ENCODE peak calls at places on chromosome 7, in eight cellular contexts. One of them, this sample, is unnamed.

GRCh38 chr7:36312064-36312914 is 77.4 kb upstream of the ANLN start:
- DNase-seq in H9: peak
- DNase-seq in right lobe of liver: no peak
- DNase-seq in T-helper 1 cell: peak
- DNase-seq in fibroblast of mammary gland: no peak
- DNase-seq in NCI-H1092 treated with DMSO at 0.1 percent for 48 hours: no peak
- DNase-seq in GM13976: no peak
- DNase-seq in A549: no peak
- DNase-seq in this sample: no peak

GRCh38 chr7:88431861-88432260 is 125.2 kb upstream of the STEAP4 start:
- DNase-seq in right lobe of liver: no peak
- DNase-seq in H9: no peak
- DNase-seq in NCI-H1092 treated with DMSO at 0.1 percent for 48 hours: no peak
- DNase-seq in T-helper 1 cell: no peak
- DNase-seq in A549: no peak
- DNase-seq in GM13976: no peak
- DNase-seq in fibroblast of mammary gland: no peak
- DNase-seq in this sample: no peak

GRCh38 chr7:149154021-149154420 is 6.8 kb downstream of the ZNF398 start:
- DNase-seq in fibroblast of mammary gland: no peak
- DNase-seq in NCI-H1092 treated with DMSO at 0.1 percent for 48 hours: no peak
- DNase-seq in A549: no peak
- DNase-seq in GM13976: no peak
- DNase-seq in H9: no peak
- DNase-seq in right lobe of liver: no peak
- DNase-seq in T-helper 1 cell: no peak
- DNase-seq in this sample: no peak

GRCh38 chr7:114708646-114709045 is 213.2 kb upstream of the MDFIC start:
- DNase-seq in fibroblast of mammary gland: peak
- DNase-seq in H9: peak
- DNase-seq in NCI-H1092 treated with DMSO at 0.1 percent for 48 hours: no peak
- DNase-seq in A549: no peak
- DNase-seq in T-helper 1 cell: no peak
- DNase-seq in GM13976: no peak
- DNase-seq in right lobe of liver: no peak
- DNase-seq in this sample: no peak

GRCh38 chr7:136997735-136998134 is 129.3 kb downstream of the CHRM2 start:
- DNase-seq in fibroblast of mammary gland: no peak
- DNase-seq in GM13976: no peak
- DNase-seq in A549: no peak
- DNase-seq in NCI-H1092 treated with DMSO at 0.1 percent for 48 hours: no peak
- DNase-seq in T-helper 1 cell: no peak
- DNase-seq in right lobe of liver: no peak
- DNase-seq in H9: no peak
- DNase-seq in this sample: no peak

GRCh38 chr7:128392446-128393327 is 17.1 kb downstream of the IMPDH1 start:
- DNase-seq in GM13976: no peak
- DNase-seq in NCI-H1092 treated with DMSO at 0.1 percent for 48 hours: no peak
- DNase-seq in H9: no peak
- DNase-seq in right lobe of liver: no peak
- DNase-seq in fibroblast of mammary gland: no peak
- DNase-seq in A549: no peak
- DNase-seq in T-helper 1 cell: no peak
- DNase-seq in this sample: no peak

GRCh38 chr7:24978837-24979469 is 1.0 kb downstream of the OSBPL3 start:
- DNase-seq in right lobe of liver: peak
- DNase-seq in A549: no peak
- DNase-seq in H9: peak
- DNase-seq in NCI-H1092 treated with DMSO at 0.1 percent for 48 hours: no peak
- DNase-seq in fibroblast of mammary gland: no peak
- DNase-seq in T-helper 1 cell: no peak
- DNase-seq in GM13976: no peak
- DNase-seq in this sample: peak

GRCh38 chr7:113085781-113086390 is 741 bp downstream of the GPR85 start:
- DNase-seq in GM13976: peak
- DNase-seq in right lobe of liver: no peak
- DNase-seq in NCI-H1092 treated with DMSO at 0.1 percent for 48 hours: peak
- DNase-seq in H9: no peak
- DNase-seq in fibroblast of mammary gland: peak
- DNase-seq in T-helper 1 cell: no peak
- DNase-seq in A549: no peak
- DNase-seq in this sample: no peak

GRCh38 chr7:148492157-148492860 is 98.3 kb upstream of the C7orf33 start:
- DNase-seq in fibroblast of mammary gland: peak
- DNase-seq in H9: no peak
- DNase-seq in right lobe of liver: no peak
- DNase-seq in T-helper 1 cell: no peak
- DNase-seq in NCI-H1092 treated with DMSO at 0.1 percent for 48 hours: no peak
- DNase-seq in A549: no peak
- DNase-seq in GM13976: no peak
- DNase-seq in this sample: no peak

GRCh38 chr7:36261019-36261754 is 108.1 kb downstream of the EEPD1 start:
- DNase-seq in NCI-H1092 treated with DMSO at 0.1 percent for 48 hours: no peak
- DNase-seq in T-helper 1 cell: peak
- DNase-seq in right lobe of liver: no peak
- DNase-seq in A549: no peak
- DNase-seq in fibroblast of mammary gland: peak
- DNase-seq in H9: no peak
- DNase-seq in GM13976: peak
- DNase-seq in this sample: no peak

GRCh38 chr7:99693100-99693426 is 13.3 kb upstream of the CYP3A5 start:
- DNase-seq in NCI-H1092 treated with DMSO at 0.1 percent for 48 hours: no peak
- DNase-seq in fibroblast of mammary gland: no peak
- DNase-seq in right lobe of liver: no peak
- DNase-seq in A549: no peak
- DNase-seq in H9: no peak
- DNase-seq in T-helper 1 cell: no peak
- DNase-seq in GM13976: no peak
- DNase-seq in this sample: no peak

GRCh38 chr7:115889669-115889984 is 140.9 kb downstream of the TFEC start:
- DNase-seq in A549: no peak
- DNase-seq in right lobe of liver: no peak
- DNase-seq in GM13976: no peak
- DNase-seq in H9: no peak
- DNase-seq in fibroblast of mammary gland: no peak
- DNase-seq in NCI-H1092 treated with DMSO at 0.1 percent for 48 hours: no peak
- DNase-seq in T-helper 1 cell: no peak
- DNase-seq in this sample: no peak

GRCh38 chr7:6637544-6638229 is 569 bp downstream of the ZNF316 start:
- DNase-seq in A549: peak
- DNase-seq in T-helper 1 cell: peak
- DNase-seq in H9: peak
- DNase-seq in GM13976: peak
- DNase-seq in right lobe of liver: no peak
- DNase-seq in fibroblast of mammary gland: peak
- DNase-seq in NCI-H1092 treated with DMSO at 0.1 percent for 48 hours: peak
- DNase-seq in this sample: no peak

GRCh38 chr7:151992375-151992774 is 33.1 kb upstream of the GALNT11 start:
- DNase-seq in GM13976: peak
- DNase-seq in right lobe of liver: peak
- DNase-seq in fibroblast of mammary gland: peak
- DNase-seq in A549: peak
- DNase-seq in H9: peak
- DNase-seq in NCI-H1092 treated with DMSO at 0.1 percent for 48 hours: peak
- DNase-seq in T-helper 1 cell: peak
- DNase-seq in this sample: peak

GRCh38 chr7:128462427-128462826 is 6.7 kb downstream of the HILPDA start:
- DNase-seq in fibroblast of mammary gland: no peak
- DNase-seq in H9: no peak
- DNase-seq in right lobe of liver: no peak
- DNase-seq in NCI-H1092 treated with DMSO at 0.1 percent for 48 hours: no peak
- DNase-seq in T-helper 1 cell: no peak
- DNase-seq in A549: no peak
- DNase-seq in GM13976: no peak
- DNase-seq in this sample: no peak

GRCh38 chr7:134891262-134892001 is 94.9 kb upstream of the AGBL3 start:
- DNase-seq in GM13976: no peak
- DNase-seq in H9: peak
- DNase-seq in fibroblast of mammary gland: peak
- DNase-seq in A549: peak
- DNase-seq in T-helper 1 cell: no peak
- DNase-seq in right lobe of liver: peak
- DNase-seq in NCI-H1092 treated with DMSO at 0.1 percent for 48 hours: peak
- DNase-seq in this sample: peak

GRCh38 chr7:963236-964078 is 9.0 kb upstream of the ADAP1 start:
- DNase-seq in H9: no peak
- DNase-seq in fibroblast of mammary gland: no peak
- DNase-seq in right lobe of liver: no peak
- DNase-seq in A549: no peak
- DNase-seq in NCI-H1092 treated with DMSO at 0.1 percent for 48 hours: peak
- DNase-seq in T-helper 1 cell: no peak
- DNase-seq in GM13976: no peak
- DNase-seq in this sample: no peak

GRCh38 chr7:92303761-92304160 is 58.0 kb downstream of the ANKIB1 start:
- DNase-seq in A549: no peak
- DNase-seq in H9: no peak
- DNase-seq in fibroblast of mammary gland: no peak
- DNase-seq in NCI-H1092 treated with DMSO at 0.1 percent for 48 hours: no peak
- DNase-seq in right lobe of liver: no peak
- DNase-seq in GM13976: no peak
- DNase-seq in T-helper 1 cell: no peak
- DNase-seq in this sample: no peak

GRCh38 chr7:47548546-47548945 is 33.4 kb downstream of the TNS3 start:
- DNase-seq in GM13976: no peak
- DNase-seq in A549: no peak
- DNase-seq in right lobe of liver: no peak
- DNase-seq in fibroblast of mammary gland: no peak
- DNase-seq in NCI-H1092 treated with DMSO at 0.1 percent for 48 hours: no peak
- DNase-seq in T-helper 1 cell: no peak
- DNase-seq in H9: no peak
- DNase-seq in this sample: no peak

GRCh38 chr7:29146082-29146706 is at the start of gene CPVL:
- DNase-seq in A549: no peak
- DNase-seq in fibroblast of mammary gland: no peak
- DNase-seq in NCI-H1092 treated with DMSO at 0.1 percent for 48 hours: peak
- DNase-seq in GM13976: no peak
- DNase-seq in H9: peak
- DNase-seq in T-helper 1 cell: peak
- DNase-seq in right lobe of liver: peak
- DNase-seq in this sample: peak

GRCh38 chr7:101173752-101174244 is 6.3 kb downstream of the NAT16 start:
- DNase-seq in A549: peak
- DNase-seq in H9: peak
- DNase-seq in fibroblast of mammary gland: peak
- DNase-seq in GM13976: peak
- DNase-seq in right lobe of liver: no peak
- DNase-seq in NCI-H1092 treated with DMSO at 0.1 percent for 48 hours: no peak
- DNase-seq in T-helper 1 cell: peak
- DNase-seq in this sample: peak

GRCh38 chr7:110480964-110481363 is 610.0 kb upstream of the LRRN3 start:
- DNase-seq in NCI-H1092 treated with DMSO at 0.1 percent for 48 hours: no peak
- DNase-seq in T-helper 1 cell: no peak
- DNase-seq in fibroblast of mammary gland: no peak
- DNase-seq in H9: no peak
- DNase-seq in right lobe of liver: no peak
- DNase-seq in GM13976: no peak
- DNase-seq in A549: no peak
- DNase-seq in this sample: no peak

GRCh38 chr7:26199301-26200112 is 1.0 kb downstream of the HNRNPA2B1 start:
- DNase-seq in right lobe of liver: peak
- DNase-seq in T-helper 1 cell: peak
- DNase-seq in fibroblast of mammary gland: peak
- DNase-seq in NCI-H1092 treated with DMSO at 0.1 percent for 48 hours: peak
- DNase-seq in GM13976: no peak
- DNase-seq in A549: no peak
- DNase-seq in H9: no peak
- DNase-seq in this sample: no peak

GRCh38 chr7:155669717-155670505 is 25.4 kb downstream of the RBM33 start:
- DNase-seq in NCI-H1092 treated with DMSO at 0.1 percent for 48 hours: no peak
- DNase-seq in H9: peak
- DNase-seq in GM13976: no peak
- DNase-seq in T-helper 1 cell: no peak
- DNase-seq in right lobe of liver: no peak
- DNase-seq in A549: no peak
- DNase-seq in fibroblast of mammary gland: peak
- DNase-seq in this sample: no peak

GRCh38 chr7:38781991-38782390 is 127.0 kb downstream of the VPS41 start:
- DNase-seq in fibroblast of mammary gland: no peak
- DNase-seq in T-helper 1 cell: no peak
- DNase-seq in H9: peak
- DNase-seq in right lobe of liver: no peak
- DNase-seq in A549: no peak
- DNase-seq in NCI-H1092 treated with DMSO at 0.1 percent for 48 hours: peak
- DNase-seq in GM13976: no peak
- DNase-seq in this sample: peak

GRCh38 chr7:20785211-20786048 is 1.3 kb downstream of the SP8 start:
- DNase-seq in NCI-H1092 treated with DMSO at 0.1 percent for 48 hours: peak
- DNase-seq in right lobe of liver: no peak
- DNase-seq in fibroblast of mammary gland: no peak
- DNase-seq in T-helper 1 cell: no peak
- DNase-seq in A549: no peak
- DNase-seq in H9: peak
- DNase-seq in GM13976: no peak
- DNase-seq in this sample: no peak

GRCh38 chr7:48094861-48095293 is 5.8 kb downstream of the UPP1 start:
- DNase-seq in right lobe of liver: no peak
- DNase-seq in A549: no peak
- DNase-seq in NCI-H1092 treated with DMSO at 0.1 percent for 48 hours: no peak
- DNase-seq in fibroblast of mammary gland: peak
- DNase-seq in T-helper 1 cell: no peak
- DNase-seq in H9: no peak
- DNase-seq in GM13976: no peak
- DNase-seq in this sample: no peak

GRCh38 chr7:40530292-40530691 is 395.5 kb downstream of the SUGCT start:
- DNase-seq in T-helper 1 cell: no peak
- DNase-seq in A549: no peak
- DNase-seq in right lobe of liver: no peak
- DNase-seq in fibroblast of mammary gland: no peak
- DNase-seq in NCI-H1092 treated with DMSO at 0.1 percent for 48 hours: no peak
- DNase-seq in GM13976: no peak
- DNase-seq in H9: no peak
- DNase-seq in this sample: no peak

GRCh38 chr7:44266526-44266925 is 58.9 kb downstream of the CAMK2B start:
- DNase-seq in NCI-H1092 treated with DMSO at 0.1 percent for 48 hours: no peak
- DNase-seq in right lobe of liver: no peak
- DNase-seq in fibroblast of mammary gland: no peak
- DNase-seq in T-helper 1 cell: no peak
- DNase-seq in H9: no peak
- DNase-seq in A549: no peak
- DNase-seq in GM13976: no peak
- DNase-seq in this sample: no peak

GRCh38 chr7:99748846-99749579 is 14.0 kb upstream of the CYP3A7 start:
- DNase-seq in T-helper 1 cell: no peak
- DNase-seq in right lobe of liver: no peak
- DNase-seq in A549: no peak
- DNase-seq in GM13976: no peak
- DNase-seq in NCI-H1092 treated with DMSO at 0.1 percent for 48 hours: no peak
- DNase-seq in fibroblast of mammary gland: no peak
- DNase-seq in H9: no peak
- DNase-seq in this sample: no peak

GRCh38 chr7:5234852-5235831 is 45.1 kb downstream of the WIPI2 start:
- DNase-seq in right lobe of liver: no peak
- DNase-seq in fibroblast of mammary gland: peak
- DNase-seq in T-helper 1 cell: no peak
- DNase-seq in NCI-H1092 treated with DMSO at 0.1 percent for 48 hours: no peak
- DNase-seq in A549: no peak
- DNase-seq in H9: no peak
- DNase-seq in GM13976: no peak
- DNase-seq in this sample: no peak

GRCh38 chr7:1961776-1962276 is 270.9 kb downstream of the MAD1L1 start:
- DNase-seq in NCI-H1092 treated with DMSO at 0.1 percent for 48 hours: no peak
- DNase-seq in A549: no peak
- DNase-seq in H9: no peak
- DNase-seq in GM13976: no peak
- DNase-seq in fibroblast of mammary gland: peak
- DNase-seq in right lobe of liver: no peak
- DNase-seq in T-helper 1 cell: peak
- DNase-seq in this sample: no peak

GRCh38 chr7:91046322-91047088 is 217.7 kb upstream of the FZD1 start:
- DNase-seq in T-helper 1 cell: no peak
- DNase-seq in right lobe of liver: no peak
- DNase-seq in NCI-H1092 treated with DMSO at 0.1 percent for 48 hours: no peak
- DNase-seq in fibroblast of mammary gland: peak
- DNase-seq in A549: no peak
- DNase-seq in GM13976: no peak
- DNase-seq in H9: no peak
- DNase-seq in this sample: no peak

GRCh38 chr7:84249651-84250050 is 55.1 kb upstream of the SEMA3A start:
- DNase-seq in NCI-H1092 treated with DMSO at 0.1 percent for 48 hours: no peak
- DNase-seq in GM13976: no peak
- DNase-seq in H9: no peak
- DNase-seq in T-helper 1 cell: no peak
- DNase-seq in right lobe of liver: no peak
- DNase-seq in A549: no peak
- DNase-seq in fibroblast of mammary gland: no peak
- DNase-seq in this sample: no peak

This sample was measured in NT2/D1.